ENCODE peak calls at places on chromosomes 6 and 20, in six cellular contexts. Q, D, V, H, E and L are unnamed samples.
A peak's percentile ranks its signal among the peaks of the same experiment; 100 is the strongest.

GRCh38 chr6:100372326-100372725 is 92.4 kb downstream of the SIM1 start:
- DNase-seq in Q (no peak), D (no peak), V (no peak), H (no peak), E (no peak), L (no peak)

GRCh38 chr6:84150680-84151079 is 76.8 kb downstream of the CEP162 start:
- DNase-seq in Q (peak; percentile 77), D (no peak), V (no peak), H (no peak), E (no peak), L (no peak)

GRCh38 chr6:79269877-79270276 is 35.4 kb upstream of the HMGN3 start:
- DNase-seq in Q (peak; percentile 73), D (no peak), V (no peak), H (no peak), E (no peak), L (no peak)

GRCh38 chr6:139135578-139136545 is 982 bp downstream of the HECA start:
- DNase-seq in Q (no peak), D (peak; percentile 73), V (peak; percentile 36), H (no peak), E (peak; percentile 45), L (peak; percentile 73)

GRCh38 chr20:14481863-14482262 is 144.5 kb upstream of the FLRT3 start:
- DNase-seq in Q (peak; percentile 82), D (no peak), V (no peak), H (no peak), E (no peak), L (no peak)

GRCh38 chr20:53786445-53787267 is 193.0 kb upstream of the ZNF217 start:
- DNase-seq in Q (no peak), D (no peak), V (no peak), H (no peak), E (no peak), L (no peak)

GRCh38 chr6:47342824-47343223 is 33.1 kb upstream of the TNFRSF21 start:
- DNase-seq in Q (no peak), D (no peak), V (no peak), H (no peak), E (no peak), L (no peak)

GRCh38 chr6:69643688-69644087 is 153.1 kb downstream of the LMBRD1 start:
- DNase-seq in Q (no peak), D (no peak), V (no peak), H (no peak), E (no peak), L (no peak)

GRCh38 chr20:35910254-35910653 is 44.0 kb downstream of the SCAND1 start:
- DNase-seq in Q (no peak), D (no peak), V (no peak), H (no peak), E (no peak), L (no peak)

GRCh38 chr20:8527998-8528397 is 395.9 kb downstream of the PLCB1 start:
- DNase-seq in Q (peak; percentile 47), D (no peak), V (no peak), H (no peak), E (no peak), L (no peak)

GRCh38 chr6:93013054-93013453 is 406.3 kb downstream of the EPHA7 start:
- DNase-seq in Q (no peak), D (no peak), V (no peak), H (no peak), E (no peak), L (no peak)

GRCh38 chr6:26158581-26159416 is 71.6 kb downstream of the HFE start:
- DNase-seq in Q (peak; percentile 66), D (peak; percentile 62), V (peak; percentile 71), H (no peak), E (peak; percentile 40), L (peak; percentile 50)

GRCh38 chr6:169843991-169844390 is 92.6 kb downstream of the ERMARD start:
- DNase-seq in Q (no peak), D (no peak), V (no peak), H (no peak), E (no peak), L (no peak)

GRCh38 chr20:50308166-50308512 is 117.5 kb downstream of the CEBPB start:
- DNase-seq in Q (no peak), D (no peak), V (no peak), H (no peak), E (no peak), L (no peak)

GRCh38 chr20:22962567-22963439 is 72.3 kb upstream of the SSTR4 start:
- DNase-seq in Q (peak; percentile 57), D (no peak), V (no peak), H (no peak), E (no peak), L (no peak)

GRCh38 chr6:17115251-17116089 is 13.6 kb downstream of the STMND1 start:
- DNase-seq in Q (peak; percentile 94), D (no peak), V (no peak), H (no peak), E (no peak), L (no peak)

GRCh38 chr6:7649037-7649810 is 59.2 kb downstream of the SNRNP48 start:
- DNase-seq in Q (no peak), D (no peak), V (peak; percentile 20), H (no peak), E (no peak), L (no peak)

GRCh38 chr6:45002390-45002789 is 325.7 kb upstream of the RUNX2 start:
- DNase-seq in Q (no peak), D (no peak), V (no peak), H (no peak), E (no peak), L (no peak)

GRCh38 chr6:87881342-87881895 is 166.2 kb upstream of the SPACA1 start:
- DNase-seq in Q (no peak), D (no peak), V (no peak), H (no peak), E (no peak), L (no peak)

GRCh38 chr6:43739642-43740091 is 30.3 kb upstream of the VEGFA start:
- DNase-seq in Q (no peak), D (no peak), V (no peak), H (no peak), E (no peak), L (no peak)

GRCh38 chr6:132009175-132009574 is 58.0 kb upstream of the CCN2 start:
- DNase-seq in Q (no peak), D (no peak), V (no peak), H (no peak), E (no peak), L (no peak)

GRCh38 chr6:38944655-38945279 is 103.8 kb upstream of the GLP1R start:
- DNase-seq in Q (no peak), D (no peak), V (no peak), H (no peak), E (no peak), L (no peak)

GRCh38 chr6:30917487-30917886 is 3.4 kb downstream of the VARS2 start:
- DNase-seq in Q (no peak), D (no peak), V (no peak), H (no peak), E (no peak), L (no peak)

GRCh38 chr6:139334791-139335446 is 39.5 kb downstream of the CITED2 start:
- DNase-seq in Q (peak; percentile 93), D (no peak), V (peak; percentile 41), H (no peak), E (no peak), L (no peak)

GRCh38 chr6:16762265-16762546 is 946 bp upstream of the ATXN1 start:
- DNase-seq in Q (no peak), D (no peak), V (no peak), H (peak; percentile 26), E (no peak), L (no peak)

GRCh38 chr6:162154930-162155329 is 572.6 kb downstream of the PRKN start:
- DNase-seq in Q (no peak), D (no peak), V (no peak), H (no peak), E (no peak), L (no peak)

GRCh38 chr6:83862776-83863471 is 3.4 kb downstream of the CYB5R4 start:
- DNase-seq in Q (no peak), D (no peak), V (no peak), H (no peak), E (no peak), L (no peak)

GRCh38 chr6:148559848-148560433 is 186.9 kb upstream of the UST start:
- DNase-seq in Q (no peak), D (peak; percentile 88), V (peak; percentile 40), H (peak; percentile 70), E (peak; percentile 25), L (peak; percentile 55)

GRCh38 chr20:62595069-62595468 is 47.2 kb upstream of the SLCO4A1 start:
- DNase-seq in Q (no peak), D (no peak), V (no peak), H (no peak), E (no peak), L (no peak)
- H3K27me3 ChIP-seq in Q (peaks cover 40% of the 10 kb centered on the region), D (no peaks in the 10 kb centered on the region), V (no peaks in the 10 kb centered on the region), H (no peaks in the 10 kb centered on the region), E (peaks cover 3% of the 10 kb centered on the region), L (peaks cover 18% of the 10 kb centered on the region)

GRCh38 chr20:46252352-46253091 is 55.8 kb downstream of the CDH22 start:
- DNase-seq in Q (no peak), D (no peak), V (no peak), H (no peak), E (no peak), L (no peak)
- H3K27me3 ChIP-seq in Q (peaks cover 63% of the 10 kb centered on the region), D (no peaks in the 10 kb centered on the region), V (peaks cover 34% of the 10 kb centered on the region), H (peaks cover 3% of the 10 kb centered on the region), E (peaks cover 11% of the 10 kb centered on the region), L (peaks cover 32% of the 10 kb centered on the region)

DNA sequence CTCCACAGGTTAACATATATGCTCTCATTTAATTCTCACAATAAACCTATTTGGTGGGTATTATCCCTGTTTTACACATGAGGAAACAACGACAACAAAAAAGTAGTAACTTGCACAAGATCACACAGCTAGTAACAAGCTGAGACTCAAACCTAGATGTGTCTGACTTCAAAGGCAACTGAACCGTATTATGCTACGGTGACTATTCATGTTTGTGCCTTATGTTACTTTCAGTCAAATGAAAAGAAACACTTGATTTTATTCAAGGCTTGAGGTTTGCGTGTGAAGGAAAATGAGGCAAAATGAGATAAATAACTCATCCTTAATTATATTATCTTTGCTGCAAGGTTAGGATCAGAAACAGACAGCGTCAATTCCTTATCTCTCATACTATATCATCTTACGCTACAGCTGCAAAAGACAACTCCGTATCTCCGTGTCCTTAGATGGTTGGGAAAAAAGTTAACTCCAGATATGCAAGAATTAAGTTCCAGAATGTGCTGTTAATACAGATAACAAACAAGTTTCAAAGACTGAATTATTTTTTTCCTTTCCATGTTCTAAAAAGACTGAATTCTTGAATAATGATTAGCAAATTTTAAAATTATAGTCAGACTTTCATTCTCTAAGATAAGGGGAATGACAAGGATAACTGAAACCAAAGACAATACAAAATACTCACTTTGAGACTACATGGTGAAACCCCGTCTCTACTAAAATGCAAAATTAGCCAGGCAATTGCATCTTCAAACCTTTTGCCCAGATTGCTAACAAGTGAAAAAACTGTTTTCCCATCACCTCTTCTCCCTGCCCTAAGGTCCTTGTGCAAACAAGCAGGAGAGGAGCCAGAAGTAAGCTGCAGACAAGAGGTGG is 27.8 kb downstream of the STAU1 start:
- DNase-seq in Q (no peak), D (no peak), V (no peak), H (no peak), E (no peak), L (no peak)
- H3K27me3 ChIP-seq in Q (no peaks in the 10 kb centered on the region), D (no peaks in the 10 kb centered on the region), V (no peaks in the 10 kb centered on the region), H (no peaks in the 10 kb centered on the region), E (no peaks in the 10 kb centered on the region), L (no peaks in the 10 kb centered on the region)

DNA sequence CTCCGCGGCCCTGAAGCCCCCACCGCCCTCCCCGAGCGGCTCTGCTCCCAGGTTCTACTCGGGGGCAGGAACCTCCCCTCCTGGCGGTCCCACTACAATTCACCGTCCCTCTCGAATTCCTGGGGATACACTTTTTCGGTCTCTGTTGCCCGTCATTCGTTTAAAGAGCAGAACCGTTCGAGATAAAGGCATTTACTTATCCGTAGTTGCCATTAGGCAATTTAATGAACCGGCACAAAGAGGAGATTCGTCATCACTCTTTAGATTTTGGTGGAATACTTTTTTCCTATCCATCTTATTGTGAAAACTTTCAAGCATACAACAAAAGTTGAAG is 1.1 kb upstream of the CD24 start:
- DNase-seq in Q (peak; percentile 43), D (no peak), V (no peak), H (peak; percentile 31), E (no peak), L (no peak)
- H3K27me3 ChIP-seq in Q (no peaks in the 10 kb centered on the region), D (no peaks in the 10 kb centered on the region), V (peaks cover 26% of the 10 kb centered on the region), H (no peaks in the 10 kb centered on the region), E (peaks cover 23% of the 10 kb centered on the region), L (peaks cover 22% of the 10 kb centered on the region)